ENCODE peak calls at places on chromosomes 4 and X, in nine cellular contexts. G is stomach, O is K562, V is sigmoid colon, N is transverse colon, E is ovary, H is upper lobe of left lung, X is tibial nerve, A is esophagus muscularis mucosa. K is an unnamed sample. For H3K9me3, the result is how much of the 10 kb centered on the place peaks cover.

GRCh38 chr4:17561195-17561909 is 15.6 kb upstream of the LAP3 start:
- DNase-seq in G (no peak), O (peak), V (no peak), N (no peak), E (no peak), H (no peak), X (no peak), A (no peak), K (no peak)

GRCh38 chr4:52312722-52313121 is 261.6 kb downstream of the SPATA18 start:
- DNase-seq in G (no peak), O (no peak), V (no peak), N (no peak), E (no peak), H (no peak), X (no peak), A (no peak), K (no peak)

GRCh38 chr4:10347281-10347795 is 109.9 kb downstream of the ZNF518B start:
- DNase-seq in G (no peak), O (no peak), V (no peak), N (no peak), E (no peak), H (no peak), X (no peak), A (no peak), K (no peak)

GRCh38 chr4:42151568-42152506 is 618 bp downstream of the BEND4 start:
- DNase-seq in G (peak), O (no peak), V (no peak), N (peak), E (no peak), H (peak), X (no peak), A (no peak), K (no peak)

GRCh38 chr4:45621926-45622325 is 501.9 kb downstream of the GABRG1 start:
- DNase-seq in G (no peak), O (no peak), V (no peak), N (no peak), E (no peak), H (no peak), X (no peak), A (no peak), K (no peak)

GRCh38 chr4:59179372-59179771 is 2020.8 kb upstream of the ADGRL3 start:
- DNase-seq in G (no peak), O (no peak), V (peak), N (no peak), E (no peak), H (no peak), X (no peak), A (no peak), K (no peak)

GRCh38 chrX:29545878-29546277 is 669.5 kb upstream of the MAGEB2 start:
- DNase-seq in G (no peak), O (no peak), V (no peak), N (no peak), E (no peak), H (no peak), X (no peak), A (no peak), K (no peak)

GRCh38 chr4:176792348-176793059 is at the start of gene VEGFC:
- DNase-seq in G (peak), O (peak), V (peak), N (peak), E (peak), H (peak), X (no peak), A (no peak), K (peak)

GRCh38 chr4:69748176-69748575 is 12.2 kb downstream of the SULT1B1 start:
- DNase-seq in G (no peak), O (no peak), V (no peak), N (no peak), E (no peak), H (no peak), X (no peak), A (no peak), K (no peak)

GRCh38 chrX:119015407-119016242 is 41.2 kb downstream of the LONRF3 start:
- DNase-seq in G (peak), O (peak), V (peak), N (peak), E (peak), H (no peak), X (peak), A (no peak), K (peak)

GRCh38 chrX:56279869-56280268 is 47.7 kb downstream of the KLF8 start:
- DNase-seq in G (no peak), O (peak), V (no peak), N (no peak), E (no peak), H (no peak), X (no peak), A (no peak), K (no peak)

GRCh38 chrX:56284269-56284668 is 52.1 kb downstream of the KLF8 start:
- DNase-seq in G (no peak), O (no peak), V (no peak), N (no peak), E (no peak), H (no peak), X (no peak), A (no peak), K (no peak)

GRCh38 chrX:56281789-56282188 is 49.6 kb downstream of the KLF8 start:
- DNase-seq in G (no peak), O (peak), V (no peak), N (no peak), E (no peak), H (no peak), X (no peak), A (no peak), K (no peak)
- H3K9me3 ChIP-seq in G (under half), O (under half), V (under half), N (under half), E (under half), H (under half), X (under half), A (under half), K (under half)

DNA sequence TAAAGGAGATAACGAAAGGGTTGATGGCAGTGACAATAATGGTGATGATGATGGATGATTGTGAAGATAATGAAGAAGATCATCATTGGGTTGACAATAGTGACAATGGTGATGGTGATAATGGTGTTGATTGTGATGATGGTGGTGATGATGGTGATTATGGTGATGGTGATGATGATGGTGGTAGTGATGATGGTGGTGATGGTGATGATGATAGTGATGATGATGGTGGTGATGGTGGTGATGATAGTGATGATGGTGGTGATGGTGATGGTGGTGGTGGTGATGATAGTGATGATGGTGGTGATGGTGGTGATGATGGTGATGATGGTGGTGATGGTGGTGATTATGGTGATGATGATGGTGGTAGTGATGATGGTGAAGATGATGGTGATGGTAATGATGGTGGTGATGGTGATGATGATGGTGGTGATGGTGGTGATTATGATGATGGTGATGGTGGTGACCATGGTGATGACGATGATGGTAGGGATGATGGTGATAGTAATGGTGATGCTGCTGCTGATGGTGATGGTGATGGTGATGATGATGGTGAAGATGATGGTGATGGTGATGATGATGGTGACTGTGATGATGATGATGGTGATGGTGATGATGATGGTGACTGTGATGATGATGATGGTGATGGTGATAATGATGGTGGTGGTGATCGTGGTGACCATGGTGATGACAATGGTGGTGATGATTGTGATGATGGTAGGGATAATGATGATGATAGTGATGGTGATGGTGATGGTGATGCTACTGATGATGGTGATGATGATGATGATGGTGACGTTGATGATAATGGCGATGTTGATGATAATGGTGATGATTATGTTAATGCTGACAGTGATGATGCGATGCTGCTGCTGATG is 61.6 kb upstream of the NKX1-1 start:
- DNase-seq in G (no peak), O (no peak), V (no peak), N (no peak), E (no peak), H (no peak), X (no peak), A (no peak), K (no peak)
- TF ChIP-seq EP300 in G (no peak), O (no peak), V (no peak), N (no peak), E (no peak), H (no peak), X (no peak), A (no peak), K (no peak)

DNA sequence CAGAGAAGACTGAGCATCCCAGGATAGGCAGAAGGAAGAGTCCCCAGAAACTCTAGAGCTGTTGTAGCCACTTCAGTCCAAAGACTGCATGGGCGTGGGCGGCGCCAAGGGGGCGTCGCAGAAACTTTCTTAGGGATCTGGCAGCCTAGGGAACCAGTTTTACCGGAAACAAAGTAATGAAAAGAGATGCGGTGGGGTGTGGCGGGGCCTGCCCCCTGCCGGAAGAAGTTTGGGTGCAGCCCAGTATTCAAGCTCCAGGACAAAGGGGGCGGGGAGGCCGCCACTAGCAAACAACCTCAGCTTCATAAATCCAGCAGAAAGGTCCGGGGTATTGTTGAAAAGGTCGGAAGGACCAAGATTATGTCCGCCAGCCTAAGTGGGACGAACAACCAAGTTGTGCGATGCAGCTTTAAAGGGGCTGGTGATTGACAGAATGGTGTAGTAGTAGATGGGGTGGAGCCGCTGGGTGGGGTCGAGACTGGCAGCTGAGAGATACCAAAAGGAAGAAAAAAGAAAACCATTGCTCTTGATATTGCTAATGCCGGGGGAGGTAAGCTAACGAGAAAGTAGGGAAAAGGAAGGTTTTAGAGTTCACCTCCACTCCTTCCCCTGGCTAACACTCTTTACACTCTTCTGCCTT is 190.5 kb downstream of the RRAGB start:
- DNase-seq in G (peak), O (peak), V (peak), N (peak), E (peak), H (peak), X (peak), A (peak), K (no peak)
- H3K9me3 ChIP-seq in G (under half), O (under half), V (under half), N (under half), E (under half), H (under half), X (under half), A (under half), K (under half)

GRCh38 chr4:88452941-88453340 is 4.0 kb upstream of the HERC5 start:
- DNase-seq in G (no peak), O (no peak), V (no peak), N (no peak), E (no peak), H (no peak), X (no peak), A (no peak), K (no peak)

GRCh38 chr4:88458091-88458740 is 1.3 kb downstream of the HERC5 start:
- DNase-seq in G (no peak), O (no peak), V (no peak), N (no peak), E (no peak), H (no peak), X (no peak), A (no peak), K (no peak)

GRCh38 chr4:88456757-88457306 is at the start of gene HERC5:
- DNase-seq in G (peak), O (peak), V (peak), N (peak), E (peak), H (peak), X (peak), A (peak), K (peak)

DNA sequence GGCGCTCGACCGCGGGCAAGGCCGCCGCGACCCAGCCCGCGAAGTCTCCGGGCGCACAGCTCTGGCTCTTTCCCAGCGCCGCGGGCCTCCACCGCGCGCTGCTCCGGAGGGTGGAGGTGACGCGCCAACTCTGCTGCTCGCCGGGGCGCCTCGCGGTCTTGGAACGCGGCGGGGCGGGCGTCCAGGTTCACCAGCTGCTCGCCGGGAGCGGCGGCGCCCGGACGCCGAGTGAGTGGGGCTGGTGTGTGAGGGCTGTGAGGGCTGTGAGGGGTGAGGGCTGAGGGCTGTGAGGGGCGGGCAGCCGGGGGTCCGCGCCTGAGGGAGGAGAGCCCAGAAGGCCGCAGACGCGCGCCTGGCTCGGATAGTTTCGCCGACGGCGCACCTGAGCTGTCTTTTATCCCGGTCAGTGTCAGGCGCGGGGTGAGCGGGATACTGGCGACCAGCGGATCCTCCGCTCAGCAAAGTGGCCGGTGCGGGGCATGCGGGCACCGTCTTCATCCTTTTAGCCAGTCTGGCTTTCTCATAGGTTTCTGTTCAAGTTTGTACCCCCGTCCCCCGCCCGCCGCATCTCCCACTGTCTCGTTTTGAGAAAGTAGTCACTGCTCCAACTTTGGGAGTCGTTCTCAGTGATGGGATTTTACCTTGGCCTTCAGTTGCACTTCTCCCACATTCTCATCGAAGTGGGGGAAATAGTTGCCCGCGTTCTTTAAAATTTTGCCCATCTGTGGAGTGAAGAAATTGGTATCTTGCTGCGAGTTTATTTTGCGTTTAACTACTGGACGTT is 580 bp downstream of the HERC5 start:
- DNase-seq in G (peak), O (no peak), V (peak), N (peak), E (peak), H (peak), X (peak), A (no peak), K (peak)
- TF ChIP-seq EP300 in G (no peak), O (no peak), V (no peak), N (no peak), E (no peak), H (no peak), X (no peak), A (no peak), K (no peak)

DNA sequence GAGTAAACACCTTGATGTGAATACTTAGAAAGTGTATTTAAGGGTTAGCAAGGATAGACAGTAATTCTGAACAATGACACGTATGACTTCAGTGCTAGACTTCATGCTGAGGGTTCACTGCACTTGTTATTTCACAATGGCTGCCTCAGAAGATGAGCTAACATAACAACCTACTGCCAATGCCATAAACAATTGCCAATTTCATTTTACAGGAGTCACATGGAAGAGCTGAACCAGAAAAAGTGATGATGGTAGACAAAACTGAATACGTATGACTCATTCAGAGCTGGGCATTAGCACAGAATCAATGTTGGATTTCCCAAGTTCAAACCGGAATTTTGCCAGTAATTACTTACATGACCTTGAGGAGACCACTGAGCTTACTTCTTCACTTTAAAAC is 868.7 kb upstream of the SLIT2 start:
- DNase-seq in G (no peak), O (no peak), V (no peak), N (no peak), E (no peak), H (no peak), X (no peak), A (no peak), K (no peak)
- H3K9me3 ChIP-seq in G (under half), O (under half), V (under half), N (under half), E (under half), H (under half), X (under half), A (under half), K (under half)

DNA sequence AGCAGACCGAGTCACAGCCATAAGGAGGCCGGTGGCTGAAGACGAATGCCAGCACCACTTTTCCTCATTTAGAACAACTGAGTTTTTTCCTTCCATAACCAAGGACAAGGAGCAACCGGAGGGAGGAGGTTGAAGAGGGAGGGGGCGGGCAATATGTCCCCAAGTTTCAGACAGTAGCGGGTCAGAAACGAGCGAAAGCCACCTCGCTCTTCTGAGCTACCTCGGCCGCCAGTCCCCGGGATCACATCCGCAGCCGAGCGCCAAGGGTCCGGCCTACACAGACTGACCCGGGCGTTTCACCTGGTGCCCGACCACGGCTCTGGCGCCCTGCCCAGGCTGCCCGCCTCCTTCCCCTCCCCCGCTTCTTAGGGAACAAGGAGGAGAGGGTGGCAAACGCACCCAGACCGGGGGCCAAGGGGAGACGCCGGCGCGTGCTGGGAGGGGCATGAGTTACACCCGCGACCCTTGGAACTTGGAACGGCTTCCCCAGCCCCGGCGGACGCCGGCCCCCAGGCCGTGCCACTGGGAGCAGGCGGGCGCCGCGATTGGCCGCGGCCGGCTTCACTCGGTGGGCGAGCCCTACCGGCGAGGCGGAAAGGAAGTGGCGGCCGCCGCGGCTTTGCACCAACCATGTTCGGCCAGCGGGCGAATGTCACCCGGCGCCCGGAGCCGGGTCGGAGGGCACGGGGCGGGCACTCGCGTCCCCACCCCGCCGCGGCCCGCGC is 1.6 kb downstream of the IRF2 start:
- DNase-seq in G (peak), O (peak), V (peak), N (peak), E (peak), H (peak), X (peak), A (peak), K (peak)
- TF ChIP-seq EP300 in G (no peak), O (no peak), V (no peak), N (peak), E (no peak), H (no peak), X (no peak), A (no peak), K (no peak)

GRCh38 chr4:25233737-25234389 is at the start of gene PI4K2B:
- DNase-seq in G (peak), O (peak), V (peak), N (peak), E (peak), H (peak), X (peak), A (peak), K (peak)

GRCh38 chr4:25233194-25233593 is 639 bp upstream of the PI4K2B start:
- DNase-seq in G (no peak), O (no peak), V (no peak), N (no peak), E (no peak), H (no peak), X (no peak), A (no peak), K (no peak)

GRCh38 chr4:25235401-25235800 is 1.6 kb downstream of the PI4K2B start:
- DNase-seq in G (no peak), O (no peak), V (no peak), N (no peak), E (no peak), H (no peak), X (no peak), A (no peak), K (no peak)

GRCh38 chr4:25236971-25237370 is 3.1 kb downstream of the PI4K2B start:
- DNase-seq in G (no peak), O (no peak), V (no peak), N (no peak), E (no peak), H (no peak), X (no peak), A (no peak), K (no peak)

GRCh38 chr4:25234390-25235367 is 846 bp downstream of the PI4K2B start:
- DNase-seq in G (peak), O (peak), V (peak), N (peak), E (peak), H (peak), X (peak), A (no peak), K (no peak)
- H3K9me3 ChIP-seq in G (under half), O (under half), V (under half), N (under half), E (under half), H (under half), X (under half), A (under half), K (under half)

DNA sequence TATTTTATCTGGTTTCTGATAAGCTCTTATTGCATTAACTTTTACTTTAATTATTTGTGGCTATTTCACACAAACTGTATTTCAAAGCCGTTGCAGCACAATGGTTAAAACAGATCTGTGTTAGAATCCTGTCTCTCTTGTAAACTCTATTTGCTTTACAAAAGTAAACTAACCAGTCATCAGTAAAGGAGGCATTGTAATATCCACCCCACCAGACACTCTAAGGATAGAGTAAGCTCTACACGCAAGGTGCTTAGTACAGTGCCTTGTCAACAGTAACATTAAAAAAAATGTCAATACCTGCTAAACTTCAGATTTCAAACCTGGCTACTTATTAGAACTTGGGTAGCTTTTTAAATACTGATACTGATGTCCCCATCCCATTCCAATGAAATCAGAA is 228.4 kb downstream of the RCHY1 start:
- DNase-seq in G (no peak), O (no peak), V (no peak), N (no peak), E (no peak), H (no peak), X (no peak), A (no peak), K (no peak)
- TF ChIP-seq EP300 in G (no peak), O (no peak), V (no peak), N (no peak), E (no peak), H (no peak), X (no peak), A (no peak), K (no peak)

GRCh38 chrX:145041486-145041885 is 205.8 kb upstream of the SPANXN1 start:
- DNase-seq in G (no peak), O (no peak), V (no peak), N (no peak), E (no peak), H (no peak), X (no peak), A (no peak), K (no peak)
- H3K9me3 ChIP-seq in G (under half), O (under half), V (under half), N (under half), E (under half), H (under half), X (under half), A (under half), K (under half)